ENCODE peak calls at places on chromosomes 6 and 20, in six cellular contexts. X is coronary artery, U is astrocyte of the cerebellum, D is NCI-H1930, J is OCI-M1, B is A172. C is an unnamed sample.

GRCh38 chr6:168138436-168138835 is 59.4 kb upstream of the FRMD1 start:
- DNase-seq in J (no peak), D (no peak), B (no peak), X (peak), U (no peak), C (no peak)

GRCh38 chr20:8094415-8094818 is 37.6 kb upstream of the PLCB1 start:
- DNase-seq in X (no peak), D (no peak), J (no peak), B (no peak), U (peak), C (peak)

GRCh38 chr6:98832282-98833100 is 1.9 kb upstream of the POU3F2 start:
- DNase-seq in J (no peak), U (no peak), X (no peak), B (peak), D (no peak), C (no peak)

GRCh38 chr6:16031278-16031981 is 97.5 kb upstream of the MYLIP start:
- DNase-seq in D (no peak), U (no peak), B (no peak), X (no peak), J (peak), C (no peak)

GRCh38 chr20:24610341-24611115 is 141.1 kb downstream of the SYNDIG1 start:
- DNase-seq in B (peak), X (no peak), U (peak), J (no peak), D (no peak), C (peak)

GRCh38 chr20:23602699-23603098 is 3.0 kb downstream of the CST9 start:
- DNase-seq in J (no peak), U (no peak), X (no peak), B (no peak), D (no peak), C (no peak)

GRCh38 chr20:10067305-10067704 is 32.5 kb downstream of the ANKEF1 start:
- DNase-seq in B (no peak), X (no peak), D (no peak), J (no peak), U (no peak), C (no peak)

GRCh38 chr20:17320456-17320855 is 93.6 kb downstream of the PCSK2 start:
- DNase-seq in X (no peak), B (no peak), U (no peak), J (no peak), D (no peak), C (no peak)

GRCh38 chr6:41901882-41902519 is 6.8 kb upstream of the USP49 start:
- DNase-seq in X (no peak), U (no peak), D (peak), B (no peak), J (peak), C (no peak)

GRCh38 chr6:56528412-56528841 is 114.3 kb downstream of the DST start:
- DNase-seq in U (peak), X (no peak), B (peak), D (no peak), J (no peak), C (no peak)

GRCh38 chr6:109021870-109022269 is 72.8 kb downstream of the SESN1 start:
- DNase-seq in X (no peak), J (no peak), D (no peak), B (no peak), U (no peak), C (no peak)

GRCh38 chr20:32580970-32581838 is 3.9 kb downstream of the NOL4L start:
- DNase-seq in U (no peak), B (no peak), D (no peak), J (peak), X (no peak), C (no peak)

GRCh38 chr6:14975124-14975815 is 270.6 kb upstream of the JARID2 start:
- DNase-seq in U (no peak), J (peak), X (no peak), D (no peak), B (peak), C (no peak)

GRCh38 chr20:6898928-6899327 is 131.4 kb downstream of the BMP2 start:
- DNase-seq in B (no peak), U (no peak), J (no peak), D (no peak), X (no peak), C (no peak)

GRCh38 chr6:144559865-144560603 is 274.9 kb downstream of the UTRN start:
- DNase-seq in D (no peak), U (no peak), B (no peak), X (no peak), J (peak), C (no peak)

GRCh38 chr6:125812394-125813231 is 21.9 kb downstream of the NCOA7 start:
- DNase-seq in U (peak), B (peak), J (peak), D (no peak), X (no peak), C (no peak)

GRCh38 chr20:8394308-8394945 is 262.4 kb downstream of the PLCB1 start:
- DNase-seq in B (no peak), X (no peak), J (peak), D (no peak), U (no peak), C (no peak)

GRCh38 chr6:148414836-148415235 is 72.2 kb downstream of the SASH1 start:
- DNase-seq in D (no peak), J (no peak), X (no peak), B (peak), U (peak), C (peak)

GRCh38 chr20:62330576-62331317 is 27.9 kb downstream of the ADRM1 start:
- DNase-seq in X (no peak), J (no peak), B (no peak), U (no peak), D (no peak), C (no peak)

GRCh38 chr20:3307695-3308094 is 68.7 kb upstream of the SLC4A11 start:
- DNase-seq in B (no peak), J (no peak), D (no peak), U (no peak), X (no peak), C (no peak)

GRCh38 chr20:11799131-11799800 is 118.4 kb upstream of the BTBD3 start:
- DNase-seq in J (no peak), X (no peak), B (no peak), D (no peak), U (no peak), C (no peak)

GRCh38 chr6:169991031-169991390 is 239.6 kb downstream of the ERMARD start:
- DNase-seq in D (no peak), B (no peak), U (no peak), X (no peak), J (no peak), C (no peak)

GRCh38 chr6:127267742-127268588 is 1.3 kb downstream of the RNF146 start:
- DNase-seq in U (no peak), X (no peak), B (no peak), J (peak), D (no peak), C (no peak)

GRCh38 chr6:159983641-159984080 is 14.8 kb downstream of the IGF2R start:
- DNase-seq in X (no peak), D (no peak), U (no peak), B (no peak), J (peak), C (no peak)

GRCh38 chr6:81950877-81951276 is 198.4 kb upstream of the TENT5A start:
- DNase-seq in X (no peak), J (no peak), B (peak), D (no peak), U (no peak), C (no peak)

GRCh38 chr6:142321451-142321850 is 19.6 kb downstream of the ADGRG6 start:
- DNase-seq in B (no peak), D (no peak), U (no peak), J (no peak), X (no peak), C (no peak)

GRCh38 chr20:52083627-52084232 is 107.8 kb downstream of the ZFP64 start:
- DNase-seq in U (peak), X (no peak), D (peak), J (peak), B (peak), C (peak)

GRCh38 chr6:31896493-31896855 is 1.0 kb downstream of the EHMT2 start:
- DNase-seq in X (no peak), B (no peak), J (no peak), U (no peak), D (no peak), C (no peak)

GRCh38 chr20:43914697-43915208 is at the start of gene TOX2:
- DNase-seq in D (peak), U (no peak), B (no peak), J (no peak), X (no peak), C (no peak)

GRCh38 chr6:108844135-108844534 is 4.1 kb upstream of the ARMC2 start:
- DNase-seq in J (peak), U (no peak), D (no peak), B (no peak), X (no peak), C (no peak)

GRCh38 chr6:159691133-159691962 is 1.7 kb downstream of the SOD2 start:
- DNase-seq in B (peak), D (no peak), X (no peak), J (peak), U (peak), C (peak)

GRCh38 chr20:60354181-60354580 is 396.0 kb downstream of the CDH26 start:
- DNase-seq in D (no peak), J (no peak), B (no peak), U (no peak), X (no peak), C (no peak)

GRCh38 chr20:52682271-52682670 is 289.9 kb upstream of the TSHZ2 start:
- DNase-seq in J (no peak), D (no peak), U (no peak), B (no peak), X (no peak), C (no peak)

C was measured in smooth muscle cell of the brain vasculature.